ENCODE peak calls at places on chromosome X, in nine cellular contexts. Z is activated T-helper 9 cell treated with anti-CD3 and anti-CD28 coated beads, Interleukin-2, amount 50 U/mL, for 16 hours; D is epithelial cell of proximal tubule; E is H54; A is left ventricle myocardium superior; P is pancreas; M is ELR; L is NB4; T is C1 segment of cervical spinal cord. Y is an unnamed sample.
A peak's percentile ranks its signal among the peaks of the same experiment; 100 is the strongest.

GRCh38 chrX:3451566-3451965 is 105.1 kb upstream of the MXRA5 start:
- DNase-seq in T (no peak), E (no peak), A (no peak), L (no peak), D (no peak), M (no peak), P (no peak), Z (no peak), Y (no peak)

GRCh38 chrX:9089652-9090051 is 55.7 kb upstream of the FAM9B start:
- DNase-seq in Z (no peak), M (no peak), T (no peak), E (no peak), A (no peak), P (no peak), D (no peak), L (peak; percentile 2), Y (no peak)

GRCh38 chrX:119784747-119785446 is 6.5 kb downstream of the RPL39 start:
- DNase-seq in L (peak; percentile 68), A (no peak), M (peak; percentile 52), E (no peak), P (peak; percentile 33), Z (peak; percentile 27), D (no peak), T (no peak), Y (no peak)

GRCh38 chrX:111318901-111319300 is 48.6 kb upstream of the CAPN6 start:
- DNase-seq in M (no peak), P (no peak), A (no peak), E (no peak), D (no peak), Z (no peak), L (no peak), T (no peak), Y (no peak)

GRCh38 chrX:15160558-15160957 is 109.3 kb downstream of the ASB9 start:
- DNase-seq in L (no peak), E (no peak), M (no peak), A (no peak), P (no peak), D (peak; percentile 13), Z (no peak), T (no peak), Y (no peak)

GRCh38 chrX:149036086-149036485 is 469.0 kb downstream of the IDS start:
- DNase-seq in E (no peak), T (no peak), Z (no peak), L (peak; percentile 3), P (no peak), M (no peak), D (no peak), A (no peak), Y (no peak)

GRCh38 chrX:109266034-109266433 is 215.9 kb downstream of the GUCY2F start:
- DNase-seq in P (no peak), M (no peak), E (no peak), D (no peak), Z (no peak), T (no peak), L (no peak), A (no peak), Y (no peak)

GRCh38 chrX:107107459-107107858 is 11.2 kb downstream of the RBM41 start:
- DNase-seq in L (no peak), A (no peak), M (peak; percentile 2), E (no peak), P (no peak), T (no peak), Z (no peak), D (no peak), Y (peak; percentile 1)

GRCh38 chrX:69216446-69216845 is 51.2 kb upstream of the PJA1 start:
- DNase-seq in L (no peak), M (no peak), A (no peak), E (no peak), D (no peak), T (no peak), P (no peak), Z (no peak), Y (no peak)

GRCh38 chrX:149372861-149373260 is 132.2 kb downstream of the IDS start:
- DNase-seq in A (no peak), P (no peak), M (peak; percentile 1), D (no peak), T (no peak), E (no peak), L (no peak), Z (no peak), Y (no peak)

GRCh38 chrX:18537068-18537467 is 111.7 kb downstream of the CDKL5 start:
- DNase-seq in M (no peak), Z (no peak), T (no peak), P (no peak), L (no peak), D (no peak), E (no peak), A (no peak), Y (no peak)

GRCh38 chrX:48978226-48978625 is 6.6 kb upstream of the KCND1 start:
- DNase-seq in A (no peak), E (no peak), Z (no peak), P (no peak), D (no peak), M (no peak), T (no peak), L (no peak), Y (no peak)

GRCh38 chrX:154398668-154399526 is 720 bp downstream of the RPL10 start:
- DNase-seq in Z (peak; percentile 75), D (no peak), T (peak; percentile 14), E (no peak), L (peak; percentile 90), P (peak; percentile 88), A (peak; percentile 92), M (peak; percentile 74), Y (no peak)

GRCh38 chrX:19334945-19335626 is 8.6 kb upstream of the PDHA1 start:
- DNase-seq in E (no peak), P (no peak), A (no peak), M (peak; percentile 56), T (no peak), D (no peak), L (peak; percentile 82), Z (no peak), Y (no peak)

Y was measured in kidney epithelial cell.